ENCODE peak calls at places on chromosomes 13 and 19, in four cellular contexts. N is IMR-90, F is K562, Z is GM12878. Q is an unnamed sample.

GRCh38 chr19:54390942-54391577 is 24.2 kb upstream of the TTYH1 start:
- DNase-seq in Z (no peak), F (peak), N (peak), Q (peak)

GRCh38 chr19:15962319-15962718 is 13.5 kb downstream of the OR10H4 start:
- DNase-seq in N (no peak), F (peak), Z (no peak), Q (no peak)

GRCh38 chr19:17846146-17846545 is 1.6 kb downstream of the JAK3 start:
- DNase-seq in Z (peak), F (no peak), N (no peak), Q (no peak)

GRCh38 chr13:95002968-95003813 is 290.8 kb upstream of the SOX21 start:
- DNase-seq in Z (no peak), F (no peak), N (no peak), Q (no peak)

GRCh38 chr13:95784891-95785290 is 108.0 kb downstream of the DNAJC3 start:
- DNase-seq in F (no peak), Z (no peak), N (peak), Q (no peak)

GRCh38 chr19:6737873-6738725 is 719 bp upstream of the GPR108 start:
- DNase-seq in Z (no peak), F (peak), N (peak), Q (peak)

GRCh38 chr13:80276371-80277289 is 64.3 kb downstream of the SPRY2 start:
- DNase-seq in N (peak), Z (no peak), F (no peak), Q (peak)

GRCh38 chr13:45392811-45393210 is 25.4 kb downstream of the SLC25A30 start:
- DNase-seq in F (no peak), Z (no peak), N (no peak), Q (no peak)

GRCh38 chr13:114072421-114072820 is 60.0 kb downstream of the RASA3 start:
- DNase-seq in F (no peak), Z (no peak), N (no peak), Q (no peak)

GRCh38 chr13:112143753-112144615 is 77.0 kb downstream of the SOX1 start:
- DNase-seq in N (no peak), F (no peak), Z (no peak), Q (no peak)

GRCh38 chr19:54218960-54219661 is 3.7 kb downstream of the LILRB3 start:
- DNase-seq in N (no peak), F (no peak), Z (no peak), Q (no peak)

GRCh38 chr19:19010551-19010950 is 22.8 kb downstream of the SUGP2 start:
- DNase-seq in N (no peak), F (no peak), Z (no peak), Q (no peak)

GRCh38 chr19:45640849-45641273 is 1.7 kb upstream of the EML2 start:
- DNase-seq in N (no peak), Z (no peak), F (peak), Q (no peak)

DNA sequence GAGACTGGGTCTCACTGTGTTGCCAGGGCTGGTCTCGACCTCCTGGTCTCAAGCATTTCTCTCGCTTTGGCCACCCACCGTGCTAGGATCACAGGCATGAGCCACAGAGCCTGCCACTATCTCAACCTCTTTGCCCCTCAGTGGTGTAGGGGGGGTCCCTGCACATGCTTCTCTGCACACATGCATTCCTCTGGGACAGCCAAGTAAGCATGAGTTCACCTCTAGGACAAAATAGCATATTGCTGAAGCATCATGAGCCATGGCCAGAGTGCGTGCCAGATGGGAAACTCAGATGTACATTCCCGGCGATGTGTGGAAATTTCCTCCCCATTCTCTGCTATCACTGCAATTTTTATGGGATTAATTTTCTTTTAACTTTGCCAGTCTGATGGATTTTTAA is 23.1 kb downstream of the CHAF1A start:
- DNase-seq in N (peak), Z (no peak), F (no peak), Q (no peak)
- TF ChIP-seq FOS in N (peak), Z (no peak), F (no peak), Q (no peak)

DNA sequence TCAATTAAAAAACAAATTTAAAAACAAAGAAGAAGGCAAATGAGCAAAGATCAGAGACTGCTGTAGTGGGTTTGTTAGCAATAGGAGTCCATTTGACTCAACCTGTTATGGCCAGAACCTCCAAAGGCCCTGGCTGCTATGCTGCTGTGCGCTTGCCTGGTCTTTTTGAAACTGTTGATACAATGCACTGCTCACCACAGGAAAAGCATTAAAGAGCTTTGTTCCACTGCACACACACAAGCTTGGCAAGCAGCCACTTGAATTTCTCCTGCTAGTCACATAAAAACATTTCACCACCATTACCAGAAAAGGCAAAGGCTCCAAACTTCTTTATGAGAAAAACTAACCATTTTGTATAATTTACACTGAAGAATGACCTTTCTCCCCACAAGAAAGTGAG is 132.2 kb downstream of the FREM2 start:
- DNase-seq in F (no peak), N (no peak), Z (no peak), Q (peak)
- TF ChIP-seq FOS in F (no peak), N (no peak), Z (no peak), Q (no peak)

DNA sequence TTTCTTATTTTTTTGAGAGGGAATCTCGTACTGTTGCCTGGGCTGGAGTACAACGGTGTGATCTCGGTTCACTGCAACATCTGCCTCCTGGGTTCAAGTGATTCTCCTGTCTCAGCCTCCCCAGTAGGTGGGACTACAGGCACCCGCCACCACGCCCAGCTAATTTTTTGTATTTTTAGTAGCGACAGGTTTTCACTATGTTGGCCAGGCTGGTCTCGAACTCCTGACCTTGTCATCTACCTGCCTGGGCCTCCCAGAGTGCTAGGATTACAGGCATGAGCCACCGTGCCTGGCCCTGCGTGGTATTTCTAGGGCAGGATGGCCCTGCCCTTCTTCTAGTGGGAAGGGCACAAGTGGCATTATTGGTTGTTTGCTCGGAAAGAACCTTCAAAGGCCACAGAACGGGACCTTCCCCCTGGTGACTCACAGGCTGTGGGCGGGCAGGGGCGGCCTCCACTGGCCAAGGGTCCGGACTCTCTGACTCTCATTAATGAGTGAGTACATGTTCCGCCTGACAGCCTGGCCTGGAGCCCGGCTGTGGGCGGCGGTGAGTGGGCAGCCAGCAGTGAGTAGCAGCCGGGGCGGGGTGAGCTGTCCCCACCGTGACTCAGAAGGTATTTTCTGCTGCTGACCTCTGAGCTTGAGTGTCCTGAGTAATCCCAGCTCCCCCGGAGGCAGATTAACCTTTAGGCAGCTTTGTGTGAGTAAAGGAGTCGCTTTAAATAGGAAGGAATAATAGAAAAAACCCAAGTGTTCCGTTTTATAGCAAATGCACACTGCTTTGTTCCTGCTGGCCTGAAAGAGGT is 5.1 kb downstream of the DOT1L start:
- DNase-seq in Z (peak), N (peak), F (peak), Q (peak)
- TF ChIP-seq FOS in Z (no peak), N (peak), F (peak), Q (peak)

GRCh38 chr13:20134732-20135131 is 26.1 kb downstream of the GJA3 start:
- DNase-seq in F (no peak), Z (no peak), N (no peak), Q (no peak)
- TF ChIP-seq FOS in F (no peak), Z (no peak), N (no peak), Q (no peak)

GRCh38 chr13:29959086-29959485 is 108.7 kb upstream of the UBL3 start:
- DNase-seq in F (no peak), N (no peak), Z (no peak), Q (no peak)

GRCh38 chr13:29958476-29958875 is 108.1 kb upstream of the UBL3 start:
- DNase-seq in N (no peak), F (no peak), Z (no peak), Q (no peak)

GRCh38 chr13:29954082-29955043 is 103.9 kb upstream of the UBL3 start:
- DNase-seq in Z (no peak), F (no peak), N (no peak), Q (no peak)

GRCh38 chr13:29955137-29955650 is 104.8 kb upstream of the UBL3 start:
- DNase-seq in N (no peak), Z (no peak), F (no peak), Q (no peak)

DNA sequence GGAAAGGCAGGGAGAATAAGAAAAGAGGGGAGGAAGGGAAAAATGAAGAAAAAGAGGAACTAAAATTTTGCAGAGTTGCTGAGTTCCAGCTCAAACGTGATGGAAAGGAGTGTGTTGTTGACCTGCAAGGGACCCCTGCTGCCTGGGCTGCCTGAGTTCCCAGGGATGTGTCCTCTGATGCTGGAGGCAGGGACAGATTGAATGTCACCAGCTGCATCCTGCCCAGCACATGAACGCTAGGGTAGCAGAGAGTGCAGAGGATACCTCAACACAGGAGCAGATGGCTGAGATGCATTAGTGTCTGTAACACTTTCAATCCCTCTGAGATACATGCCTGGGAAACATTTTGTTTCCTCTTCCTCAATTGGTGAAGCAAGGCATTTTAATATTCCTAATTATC is 106.4 kb upstream of the UBL3 start:
- DNase-seq in Z (no peak), N (no peak), F (no peak), Q (no peak)
- TF ChIP-seq FOS in Z (no peak), N (no peak), F (no peak), Q (no peak)

DNA sequence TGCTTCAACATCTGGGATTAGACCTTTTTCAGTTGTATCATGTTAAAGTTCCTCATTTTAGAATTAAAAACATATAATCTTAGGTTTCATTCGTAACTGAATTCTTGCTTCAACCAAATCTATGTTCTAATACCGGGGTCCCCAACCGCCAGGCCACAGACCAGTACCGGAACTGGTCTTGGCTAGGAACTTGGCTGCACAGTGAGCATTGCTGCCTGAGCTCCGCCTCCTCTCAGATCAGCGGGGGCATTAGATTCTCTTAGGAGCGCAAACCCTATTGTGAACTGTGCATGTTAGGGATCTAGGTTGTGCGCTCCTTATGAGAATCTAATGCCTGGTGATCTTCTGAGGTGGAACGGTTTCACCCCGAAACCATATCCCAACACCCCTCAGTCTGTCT is 19.2 kb downstream of the ITM2B start:
- DNase-seq in F (no peak), N (no peak), Z (no peak), Q (no peak)
- TF ChIP-seq FOS in F (no peak), N (no peak), Z (no peak), Q (no peak)

GRCh38 chr19:49533551-49534488 is 6.0 kb downstream of the RCN3 start:
- DNase-seq in Z (peak), N (peak), F (peak), Q (peak)

GRCh38 chr19:49534632-49535385 is 7.0 kb downstream of the RCN3 start:
- DNase-seq in Z (no peak), F (no peak), N (no peak), Q (no peak)

GRCh38 chr19:49528211-49528771 is 488 bp downstream of the RCN3 start:
- DNase-seq in F (no peak), N (peak), Z (no peak), Q (peak)

GRCh38 chr19:49524812-49525455 is 2.9 kb upstream of the RCN3 start:
- DNase-seq in Z (no peak), F (no peak), N (no peak), Q (no peak)

DNA sequence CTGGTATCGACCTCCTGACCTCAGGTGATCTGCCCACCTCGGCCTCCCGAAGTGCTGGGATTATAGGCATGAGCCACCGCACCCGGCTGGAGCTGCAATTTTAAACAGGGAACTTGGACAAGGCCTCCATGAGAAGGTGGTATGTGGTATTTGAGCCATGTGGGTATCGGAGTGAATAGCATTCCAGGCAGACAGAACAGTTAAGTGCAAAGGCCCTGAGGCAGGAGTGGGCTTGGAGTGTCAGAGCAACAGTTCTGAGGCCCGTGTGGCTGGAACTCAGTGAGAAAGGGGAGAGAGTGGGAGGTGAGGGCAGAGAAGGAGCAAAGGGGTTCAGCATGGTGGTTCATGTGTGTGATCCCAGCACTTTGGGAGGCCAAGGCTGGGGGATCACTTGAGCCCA is 2.9 kb downstream of the RCN3 start:
- DNase-seq in F (no peak), N (no peak), Z (no peak), Q (no peak)
- TF ChIP-seq FOS in F (no peak), N (no peak), Z (no peak), Q (no peak)

GRCh38 chr19:35718345-35719041 is 690 bp downstream of the KMT2B start:
- DNase-seq in N (no peak), F (peak), Z (no peak), Q (peak)
- TF ChIP-seq FOS in N (no peak), F (no peak), Z (no peak), Q (no peak)